ENCODE peak calls at places on chromosome 7, in four cellular contexts. R is mucosa of descending colon, N is AG09309, Z is IMR-90. P is an unnamed sample.
A peak's percentile ranks its signal among the peaks of the same experiment; 100 is the strongest.

GRCh38 chr7:69260023-69260422 is 338.3 kb upstream of the AUTS2 start:
- DNase-seq in Z (no peak), R (no peak), N (no peak), P (no peak)

GRCh38 chr7:37341033-37341630 is 107.5 kb downstream of the ELMO1 start:
- DNase-seq in R (no peak), N (no peak), Z (no peak), P (no peak)

GRCh38 chr7:45681596-45682357 is 107.6 kb downstream of the ADCY1 start:
- DNase-seq in N (no peak), Z (no peak), R (peak; percentile 9), P (no peak)

GRCh38 chr7:114026486-114027089 is 107.8 kb upstream of the PPP1R3A start:
- DNase-seq in N (peak; percentile 17), R (no peak), Z (peak; percentile 52), P (peak; percentile 77)

GRCh38 chr7:53350241-53350640 is 314.8 kb downstream of the POM121L12 start:
- DNase-seq in R (peak; percentile 39), Z (no peak), N (no peak), P (no peak)

GRCh38 chr7:33880787-33881186 is 24.6 kb upstream of the BMPER start:
- DNase-seq in R (no peak), N (no peak), Z (peak; percentile 68), P (peak; percentile 56)

GRCh38 chr7:19069842-19070241 is 47.6 kb downstream of the TWIST1 start:
- DNase-seq in N (no peak), Z (peak; percentile 24), R (no peak), P (no peak)

GRCh38 chr7:150656047-150656446 is 23.9 kb upstream of the GIMAP6 start:
- DNase-seq in N (no peak), R (no peak), Z (no peak), P (no peak)

GRCh38 chr7:131879424-131879823 is 323.0 kb upstream of the PODXL start:
- DNase-seq in Z (no peak), N (no peak), R (no peak), P (no peak)

GRCh38 chr7:151506901-151507382 is 12.8 kb downstream of the RHEB start:
- DNase-seq in R (no peak), Z (no peak), N (no peak), P (no peak)

GRCh38 chr7:149815121-149815520 is 23.1 kb upstream of the ZNF862 start:
- DNase-seq in Z (no peak), N (no peak), R (no peak), P (no peak)

GRCh38 chr7:140506788-140507464 is 27.6 kb upstream of the MKRN1 start:
- DNase-seq in R (no peak), N (peak; percentile 48), Z (peak; percentile 82), P (peak; percentile 66)

GRCh38 chr7:77747178-77747577 is 50.9 kb downstream of the RSBN1L start:
- DNase-seq in Z (no peak), R (no peak), N (no peak), P (no peak)

GRCh38 chr7:13448243-13448642 is 541.2 kb downstream of the ETV1 start:
- DNase-seq in N (no peak), Z (no peak), R (no peak), P (no peak)

GRCh38 chr7:99729501-99730261 is 5.3 kb downstream of the CYP3A7 start:
- DNase-seq in N (peak; percentile 7), Z (no peak), R (no peak), P (peak; percentile 36)

GRCh38 chr7:108340856-108341411 is 115.3 kb downstream of the NRCAM start:
- DNase-seq in N (no peak), Z (no peak), R (no peak), P (no peak)

GRCh38 chr7:143884276-143884977 is 17.5 kb downstream of the TCAF1 start:
- DNase-seq in R (no peak), N (no peak), Z (no peak), P (peak; percentile 7)

GRCh38 chr7:143885951-143886350 is 16.0 kb downstream of the TCAF1 start:
- DNase-seq in N (no peak), Z (no peak), R (no peak), P (no peak)

GRCh38 chr7:143882020-143882610 is 19.9 kb downstream of the TCAF1 start:
- DNase-seq in R (peak; percentile 40), Z (peak; percentile 59), N (no peak), P (peak; percentile 59)

GRCh38 chr7:143884978-143885559 is 16.9 kb downstream of the TCAF1 start:
- DNase-seq in R (peak; percentile 43), N (no peak), Z (peak; percentile 72), P (peak; percentile 72)

DNA sequence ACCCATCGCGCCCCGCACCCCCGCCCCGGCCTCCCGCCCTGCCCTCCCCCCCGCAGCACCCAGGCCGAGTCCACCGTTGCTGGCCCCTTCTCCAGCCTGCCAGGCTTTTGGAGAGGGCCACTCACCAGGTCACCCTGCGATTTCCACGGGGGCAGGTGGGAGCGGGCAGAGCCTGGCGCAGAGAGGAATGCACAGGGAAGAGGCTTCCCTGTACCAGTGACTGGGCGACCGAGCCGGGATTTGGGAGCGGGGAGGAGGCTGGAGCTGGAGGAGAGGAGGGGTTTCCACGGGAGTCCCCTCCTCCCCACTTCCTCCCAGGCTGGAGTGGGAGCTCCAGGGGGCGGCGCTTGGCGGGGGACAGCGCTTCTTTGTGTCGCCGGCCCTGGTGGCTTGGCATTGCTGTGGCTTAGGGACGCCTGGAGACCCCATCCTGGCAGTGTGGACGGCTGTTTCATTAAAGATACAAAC is 19.3 kb downstream of the TCAF1 start:
- DNase-seq in N (no peak), Z (peak; percentile 56), R (peak; percentile 58), P (peak; percentile 84)
- H3K4me3 ChIP-seq in N (peak overlapping the region; percentile 75), Z (peak overlapping the region; percentile 71), R (no peak overlapping the region), P (peak overlapping the region; percentile 61)

GRCh38 chr7:42744746-42745145 is 167.1 kb downstream of the C7orf25 start:
- DNase-seq in Z (no peak), R (no peak), N (no peak), P (no peak)

GRCh38 chr7:42742321-42742720 is 169.5 kb downstream of the C7orf25 start:
- DNase-seq in N (no peak), R (no peak), Z (no peak), P (no peak)

GRCh38 chr7:42746226-42746625 is 165.6 kb downstream of the C7orf25 start:
- DNase-seq in R (no peak), N (no peak), Z (no peak), P (no peak)

GRCh38 chr7:42747073-42747472 is 164.8 kb downstream of the C7orf25 start:
- DNase-seq in R (no peak), Z (no peak), N (no peak), P (no peak)

GRCh38 chr7:42745357-42746022 is 166.4 kb downstream of the C7orf25 start:
- DNase-seq in N (no peak), R (no peak), Z (peak; percentile 4), P (peak; percentile 35)
- TF ChIP-seq CTCF in N (peak; percentile 56), R (no peak), Z (peak; percentile 16), P (peak; percentile 56)

GRCh38 chr7:63900394-63901203 is 98.0 kb upstream of the ZNF722 start:
- DNase-seq in Z (no peak), R (peak; percentile 94), N (peak; percentile 2), P (no peak)
- H3K4me3 ChIP-seq in Z (no peak overlapping the region), R (peak overlapping the region; percentile 25), N (peak overlapping the region; percentile 20), P (no peak overlapping the region)

DNA sequence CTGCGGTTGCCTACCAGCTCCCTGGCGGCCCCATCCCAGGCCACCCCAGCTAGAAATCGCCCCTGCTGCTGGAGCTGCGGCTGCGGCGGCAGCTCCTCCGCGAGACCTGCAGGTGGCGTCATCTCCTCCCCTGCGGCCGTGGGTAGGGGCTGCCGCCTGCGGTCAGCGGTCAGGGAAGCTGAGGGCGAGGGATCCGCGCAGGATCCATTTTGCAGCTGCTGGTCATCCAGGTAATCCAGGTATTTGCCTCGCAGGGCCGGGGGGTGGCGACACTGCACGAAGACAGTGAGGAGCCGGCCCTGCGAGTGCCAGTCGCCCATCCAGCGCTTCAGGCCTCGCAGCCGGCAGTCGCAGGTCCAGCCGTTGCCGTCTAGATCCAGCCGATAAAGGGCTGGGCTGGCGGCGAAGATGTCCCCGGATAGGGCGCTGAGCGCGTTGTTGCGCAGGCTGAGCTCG is 1.5 kb downstream of the TRIL start:
- DNase-seq in R (peak; percentile 82), Z (peak; percentile 5), N (no peak), P (peak; percentile 61)
- TF ChIP-seq CTCF in R (peak; percentile 29), Z (peak; percentile 37), N (peak; percentile 75), P (peak; percentile 46)

GRCh38 chr7:71133232-71133622 is 1.3 kb downstream of the GALNT17 start:
- DNase-seq in N (no peak), R (no peak), Z (no peak), P (peak; percentile 2)

GRCh38 chr7:71132521-71133231 is 732 bp downstream of the GALNT17 start:
- DNase-seq in N (no peak), Z (no peak), R (no peak), P (peak; percentile 6)

GRCh38 chr7:71130280-71130679 is 1.7 kb upstream of the GALNT17 start:
- DNase-seq in N (no peak), R (no peak), Z (no peak), P (no peak)

GRCh38 chr7:71131256-71131752 is 640 bp upstream of the GALNT17 start:
- DNase-seq in R (peak; percentile 23), N (no peak), Z (no peak), P (no peak)

GRCh38 chr7:71131753-71132520 is at the start of gene GALNT17:
- DNase-seq in R (no peak), N (no peak), Z (no peak), P (peak; percentile 1)
- H3K4me3 ChIP-seq in R (no peak within 1 kb of the TSS), N (no peak within 1 kb of the TSS), Z (no peak within 1 kb of the TSS), P (no peak within 1 kb of the TSS)

GRCh38 chr7:55545496-55545895 is 26.8 kb downstream of the VOPP1 start:
- DNase-seq in R (no peak), N (no peak), Z (peak; percentile 82), P (peak; percentile 47)
- TF ChIP-seq CTCF in R (no peak), N (peak; percentile 13), Z (peak; percentile 19), P (no peak)

DNA sequence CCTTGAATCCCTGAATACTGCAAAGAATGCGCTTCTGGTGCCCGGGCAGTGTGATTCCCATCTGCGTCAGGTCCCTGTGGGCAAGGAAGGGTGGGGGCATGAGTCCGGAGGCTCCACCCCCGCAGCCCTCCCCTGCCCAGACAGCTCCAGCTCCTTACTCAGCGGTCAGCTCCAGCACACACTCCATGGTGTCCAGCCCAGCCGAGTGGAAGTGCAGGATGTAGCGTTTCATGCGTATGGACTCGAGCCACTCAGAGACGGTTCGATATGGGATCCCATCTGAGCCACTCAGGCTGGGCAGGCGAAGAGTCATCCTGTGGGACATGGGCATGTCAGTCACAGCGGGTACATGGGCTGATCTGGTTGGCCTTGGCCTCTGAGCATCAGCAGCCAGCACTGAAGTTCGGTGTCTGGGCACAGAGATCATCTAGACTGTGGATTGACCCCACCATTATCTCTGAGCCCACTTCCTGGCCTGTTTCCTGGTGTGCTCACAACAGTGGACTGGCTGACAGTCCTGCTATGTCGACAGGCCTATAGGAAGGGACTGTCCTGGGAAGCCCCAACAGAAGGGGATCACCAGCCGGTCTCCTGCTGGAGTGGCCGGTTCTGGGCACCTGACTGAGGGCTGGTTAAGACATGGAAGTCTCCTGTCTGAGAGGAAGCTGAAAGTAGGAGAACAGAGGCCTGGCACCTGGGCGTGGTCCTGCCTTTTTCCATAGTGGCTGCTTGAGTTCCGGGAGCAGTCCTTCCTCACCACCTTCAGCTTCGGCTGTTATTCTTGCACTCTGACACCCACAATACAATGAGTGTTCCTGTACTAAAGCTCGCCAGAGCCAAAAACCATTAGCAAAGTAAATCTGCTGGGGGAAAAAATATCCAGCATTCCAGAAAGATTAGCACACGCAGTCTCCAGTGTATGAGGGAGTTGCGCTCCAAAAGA is 10.6 kb downstream of the ZYX start:
- DNase-seq in R (peak; percentile 66), Z (peak; percentile 85), N (no peak), P (peak; percentile 89)
- H3K4me3 ChIP-seq in R (no peak overlapping the region), Z (no peak overlapping the region), N (no peak overlapping the region), P (no peak overlapping the region)

GRCh38 chr7:127884066-127884559 is 147.1 kb downstream of the LRRC4 start:
- DNase-seq in N (no peak), Z (no peak), R (no peak), P (no peak)
- TF ChIP-seq CTCF in N (no peak), Z (no peak), R (no peak), P (no peak)

GRCh38 chr7:94375167-94375566 is 19.5 kb upstream of the COL1A2 start:
- DNase-seq in Z (peak; percentile 97), R (no peak), N (peak; percentile 96), P (peak; percentile 96)
- H3K4me3 ChIP-seq in Z (peak overlapping the region; percentile 41), R (no peak overlapping the region), N (peak overlapping the region; percentile 14), P (peak overlapping the region; percentile 62)